ENCODE peak calls at places on chromosome 20, in six cellular contexts. Y is SHP77, A is kidney tubule cell, O is NCI-H1694, B is upper lobe of right lung, N is non-pigmented ciliary epithelial cell. U is an unnamed sample.

GRCh38 chr20:40966103-40966502 is 62.5 kb upstream of the TOP1 start:
- DNase-seq in Y (no peak), A (no peak), O (no peak), B (no peak), N (no peak), U (no peak)

GRCh38 chr20:38156888-38157634 is 8.0 kb downstream of the TGM2 start:
- DNase-seq in Y (no peak), A (peak; percentile 66), O (no peak), B (no peak), N (no peak), U (no peak)

GRCh38 chr20:40711078-40711477 is 22.0 kb upstream of the MAFB start:
- DNase-seq in Y (no peak), A (no peak), O (no peak), B (no peak), N (no peak), U (no peak)

GRCh38 chr20:62900052-62900691 is 26.1 kb downstream of the DIDO1 start:
- DNase-seq in Y (peak; percentile 88), A (peak; percentile 61), O (peak; percentile 56), B (peak; percentile 84), N (peak; percentile 18), U (peak; percentile 76)

GRCh38 chr20:35284267-35284991 is at the start of gene EIF6:
- DNase-seq in Y (peak; percentile 88), A (peak; percentile 94), O (peak; percentile 69), B (peak; percentile 92), N (no peak), U (peak; percentile 82)

GRCh38 chr20:58179432-58180099 is 48.9 kb downstream of the ANKRD60 start:
- DNase-seq in Y (peak; percentile 46), A (peak; percentile 45), O (no peak), B (peak; percentile 81), N (no peak), U (peak; percentile 36)

GRCh38 chr20:53839423-53840176 is 230.8 kb downstream of the BCAS1 start:
- DNase-seq in Y (no peak), A (peak; percentile 6), O (no peak), B (no peak), N (no peak), U (peak; percentile 52)

GRCh38 chr20:59645316-59645715 is 41.0 kb downstream of the PHACTR3 start:
- DNase-seq in Y (peak; percentile 12), A (no peak), O (no peak), B (no peak), N (no peak), U (no peak)

GRCh38 chr20:62362590-62362940 is 4.5 kb downstream of the LAMA5 start:
- DNase-seq in Y (no peak), A (no peak), O (no peak), B (no peak), N (no peak), U (no peak)

GRCh38 chr20:19269737-19270325 is 57.4 kb downstream of the SLC24A3 start:
- DNase-seq in Y (no peak), A (no peak), O (no peak), B (no peak), N (no peak), U (no peak)

GRCh38 chr20:2820084-2820895 is 4.1 kb downstream of the TMEM239 start:
- DNase-seq in Y (no peak), A (no peak), O (no peak), B (peak; percentile 48), N (no peak), U (no peak)

GRCh38 chr20:672975-673604 is 2.5 kb downstream of the SCRT2 start:
- DNase-seq in Y (peak; percentile 5), A (no peak), O (peak; percentile 47), B (no peak), N (no peak), U (no peak)

GRCh38 chr20:54139188-54139587 is 34.6 kb downstream of the CYP24A1 start:
- DNase-seq in Y (no peak), A (no peak), O (no peak), B (no peak), N (no peak), U (no peak)

GRCh38 chr20:51533291-51534172 is 9.0 kb downstream of the NFATC2 start:
- DNase-seq in Y (no peak), A (peak; percentile 90), O (no peak), B (no peak), N (no peak), U (no peak)

GRCh38 chr20:50133474-50134217 is 19.9 kb downstream of the PEDS1 start:
- DNase-seq in Y (no peak), A (no peak), O (no peak), B (no peak), N (no peak), U (no peak)

GRCh38 chr20:54084727-54085368 is 14.5 kb upstream of the BCAS1 start:
- DNase-seq in Y (no peak), A (no peak), O (no peak), B (no peak), N (no peak), U (no peak)

GRCh38 chr20:63626424-63627128 is at the start of gene GMEB2:
- DNase-seq in Y (peak; percentile 92), A (no peak), O (no peak), B (peak; percentile 91), N (no peak), U (peak; percentile 75)

GRCh38 chr20:47792021-47792618 is 6.8 kb upstream of the SULF2 start:
- DNase-seq in Y (no peak), A (peak; percentile 81), O (peak; percentile 36), B (no peak), N (peak; percentile 75), U (peak; percentile 96)

GRCh38 chr20:56833427-56833826 is 204.3 kb downstream of the TFAP2C start:
- DNase-seq in Y (no peak), A (no peak), O (no peak), B (no peak), N (no peak), U (no peak)

GRCh38 chr20:6708010-6708409 is 59.5 kb upstream of the BMP2 start:
- DNase-seq in Y (no peak), A (peak; percentile 90), O (no peak), B (peak; percentile 88), N (no peak), U (peak; percentile 97)